ENCODE peak calls at places on chromosomes 3 and 15, in eight cellular contexts. One of them, this sample, is unnamed.

GRCh38 chr3:128447561-128448013 is 19.1 kb downstream of the DNAJB8 start:
- DNase-seq in heart left ventricle: no peak
- DNase-seq in adrenal gland: no peak
- DNase-seq in IMR-90: no peak
- DNase-seq in A549: no peak
- DNase-seq in uterus: no peak
- DNase-seq in AG09319: no peak
- DNase-seq in lower lobe of right lung: no peak
- DNase-seq in this sample: no peak

GRCh38 chr3:185658504-185658912 is 72.4 kb downstream of the SENP2 start:
- DNase-seq in heart left ventricle: no peak
- DNase-seq in adrenal gland: peak; percentile 81
- DNase-seq in IMR-90: peak; percentile 99
- DNase-seq in A549: peak; percentile 43
- DNase-seq in uterus: peak; percentile 82
- DNase-seq in AG09319: peak; percentile 85
- DNase-seq in lower lobe of right lung: no peak
- DNase-seq in this sample: peak; percentile 91

GRCh38 chr3:128011140-128011539 is 41.1 kb upstream of the SEC61A1 start:
- DNase-seq in heart left ventricle: no peak
- DNase-seq in adrenal gland: peak; percentile 21
- DNase-seq in IMR-90: peak; percentile 10
- DNase-seq in A549: peak; percentile 68
- DNase-seq in uterus: no peak
- DNase-seq in AG09319: no peak
- DNase-seq in lower lobe of right lung: peak; percentile 81
- DNase-seq in this sample: no peak

GRCh38 chr3:169286992-169287391 is 376.5 kb downstream of the MECOM start:
- DNase-seq in heart left ventricle: no peak
- DNase-seq in adrenal gland: no peak
- DNase-seq in IMR-90: no peak
- DNase-seq in A549: no peak
- DNase-seq in uterus: no peak
- DNase-seq in AG09319: no peak
- DNase-seq in lower lobe of right lung: no peak
- DNase-seq in this sample: no peak

GRCh38 chr3:105119801-105120340 is 246.8 kb upstream of the ALCAM start:
- DNase-seq in heart left ventricle: no peak
- DNase-seq in adrenal gland: no peak
- DNase-seq in IMR-90: peak; percentile 16
- DNase-seq in A549: no peak
- DNase-seq in uterus: no peak
- DNase-seq in AG09319: no peak
- DNase-seq in lower lobe of right lung: no peak
- DNase-seq in this sample: no peak

GRCh38 chr15:88649286-88649733 is 10.5 kb downstream of the ISG20 start:
- DNase-seq in heart left ventricle: peak; percentile 74
- DNase-seq in adrenal gland: no peak
- DNase-seq in IMR-90: peak; percentile 99
- DNase-seq in A549: peak; percentile 61
- DNase-seq in uterus: peak; percentile 38
- DNase-seq in AG09319: peak; percentile 38
- DNase-seq in lower lobe of right lung: no peak
- DNase-seq in this sample: peak; percentile 71

GRCh38 chr3:54578417-54578816 is 349.4 kb downstream of the LRTM1 start:
- DNase-seq in heart left ventricle: no peak
- DNase-seq in adrenal gland: no peak
- DNase-seq in IMR-90: no peak
- DNase-seq in A549: no peak
- DNase-seq in uterus: no peak
- DNase-seq in AG09319: peak; percentile 83
- DNase-seq in lower lobe of right lung: no peak
- DNase-seq in this sample: no peak

GRCh38 chr15:69604050-69604378 is 151.4 kb downstream of the RPLP1 start:
- DNase-seq in heart left ventricle: no peak
- DNase-seq in adrenal gland: no peak
- DNase-seq in IMR-90: no peak
- DNase-seq in A549: peak; percentile 85
- DNase-seq in uterus: no peak
- DNase-seq in AG09319: no peak
- DNase-seq in lower lobe of right lung: no peak
- DNase-seq in this sample: no peak

GRCh38 chr15:43134157-43134637 is 811 bp downstream of the TMEM62 start:
- DNase-seq in heart left ventricle: no peak
- DNase-seq in adrenal gland: no peak
- DNase-seq in IMR-90: no peak
- DNase-seq in A549: no peak
- DNase-seq in uterus: no peak
- DNase-seq in AG09319: no peak
- DNase-seq in lower lobe of right lung: no peak
- DNase-seq in this sample: no peak

GRCh38 chr15:93709708-93710107 is 521.7 kb upstream of the MCTP2 start:
- DNase-seq in heart left ventricle: no peak
- DNase-seq in adrenal gland: no peak
- DNase-seq in IMR-90: no peak
- DNase-seq in A549: no peak
- DNase-seq in uterus: no peak
- DNase-seq in AG09319: no peak
- DNase-seq in lower lobe of right lung: no peak
- DNase-seq in this sample: no peak

GRCh38 chr15:75167588-75168076 is 34.0 kb upstream of the C15orf39 start:
- DNase-seq in heart left ventricle: no peak
- DNase-seq in adrenal gland: peak; percentile 55
- DNase-seq in IMR-90: peak; percentile 81
- DNase-seq in A549: no peak
- DNase-seq in uterus: no peak
- DNase-seq in AG09319: no peak
- DNase-seq in lower lobe of right lung: no peak
- DNase-seq in this sample: no peak

GRCh38 chr3:105513042-105513441 is 146.3 kb downstream of the ALCAM start:
- DNase-seq in heart left ventricle: no peak
- DNase-seq in adrenal gland: no peak
- DNase-seq in IMR-90: peak; percentile 78
- DNase-seq in A549: no peak
- DNase-seq in uterus: no peak
- DNase-seq in AG09319: peak; percentile 16
- DNase-seq in lower lobe of right lung: no peak
- DNase-seq in this sample: no peak

GRCh38 chr3:11820540-11821041 is 26.1 kb downstream of the TAMM41 start:
- DNase-seq in heart left ventricle: no peak
- DNase-seq in adrenal gland: peak; percentile 44
- DNase-seq in IMR-90: peak; percentile 31
- DNase-seq in A549: peak; percentile 5
- DNase-seq in uterus: no peak
- DNase-seq in AG09319: no peak
- DNase-seq in lower lobe of right lung: no peak
- DNase-seq in this sample: no peak

GRCh38 chr15:62482715-62483429 is 317.8 kb upstream of the C2CD4B start:
- DNase-seq in heart left ventricle: no peak
- DNase-seq in adrenal gland: no peak
- DNase-seq in IMR-90: peak; percentile 65
- DNase-seq in A549: peak; percentile 57
- DNase-seq in uterus: no peak
- DNase-seq in AG09319: no peak
- DNase-seq in lower lobe of right lung: no peak
- DNase-seq in this sample: no peak

GRCh38 chr15:38216763-38217162 is 35.9 kb upstream of the SPRED1 start:
- DNase-seq in heart left ventricle: no peak
- DNase-seq in adrenal gland: no peak
- DNase-seq in IMR-90: peak; percentile 64
- DNase-seq in A549: peak; percentile 80
- DNase-seq in uterus: no peak
- DNase-seq in AG09319: no peak
- DNase-seq in lower lobe of right lung: no peak
- DNase-seq in this sample: no peak

GRCh38 chr3:129892857-129893615 is 475 bp downstream of the TMCC1 start:
- DNase-seq in heart left ventricle: peak; percentile 82
- DNase-seq in adrenal gland: peak; percentile 58
- DNase-seq in IMR-90: no peak
- DNase-seq in A549: no peak
- DNase-seq in uterus: peak; percentile 48
- DNase-seq in AG09319: no peak
- DNase-seq in lower lobe of right lung: peak; percentile 80
- DNase-seq in this sample: peak; percentile 79

GRCh38 chr3:129890891-129891290 is 2.6 kb downstream of the TMCC1 start:
- DNase-seq in heart left ventricle: no peak
- DNase-seq in adrenal gland: no peak
- DNase-seq in IMR-90: no peak
- DNase-seq in A549: no peak
- DNase-seq in uterus: no peak
- DNase-seq in AG09319: no peak
- DNase-seq in lower lobe of right lung: no peak
- DNase-seq in this sample: no peak

GRCh38 chr3:129892486-129892856 is 1.0 kb downstream of the TMCC1 start:
- DNase-seq in heart left ventricle: no peak
- DNase-seq in adrenal gland: no peak
- DNase-seq in IMR-90: no peak
- DNase-seq in A549: no peak
- DNase-seq in uterus: no peak
- DNase-seq in AG09319: no peak
- DNase-seq in lower lobe of right lung: no peak
- DNase-seq in this sample: no peak

GRCh38 chr3:129897026-129897425 is 3.5 kb upstream of the TMCC1 start:
- DNase-seq in heart left ventricle: no peak
- DNase-seq in adrenal gland: no peak
- DNase-seq in IMR-90: no peak
- DNase-seq in A549: no peak
- DNase-seq in uterus: no peak
- DNase-seq in AG09319: no peak
- DNase-seq in lower lobe of right lung: no peak
- DNase-seq in this sample: no peak

DNA sequence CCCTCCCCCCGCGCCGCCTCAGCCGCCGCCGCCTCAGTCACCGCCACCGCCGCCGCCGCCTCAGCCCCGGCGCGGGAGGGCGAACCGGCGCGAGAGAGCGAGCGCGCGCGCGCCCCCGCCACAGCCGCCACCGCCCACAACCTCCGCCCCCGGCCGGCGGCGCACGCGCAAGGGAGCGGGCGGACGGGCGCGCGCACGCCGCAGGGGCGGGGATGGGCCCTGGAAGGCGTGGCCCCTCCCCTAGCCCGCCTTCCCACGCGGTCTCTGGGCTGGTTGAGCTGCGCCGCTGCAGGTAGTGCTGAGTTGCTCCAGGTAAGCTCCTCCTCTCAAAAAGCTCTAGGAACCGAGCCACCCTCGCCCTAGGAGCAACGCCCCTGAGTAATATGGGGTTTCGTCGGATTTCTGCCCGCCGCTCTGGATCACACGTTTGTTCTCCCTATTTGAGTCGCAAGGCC is at the start of gene TMCC1:
- DNase-seq in heart left ventricle: peak; percentile 90
- DNase-seq in adrenal gland: peak; percentile 86
- DNase-seq in IMR-90: peak; percentile 64
- DNase-seq in A549: peak; percentile 86
- DNase-seq in uterus: peak; percentile 71
- DNase-seq in AG09319: peak; percentile 35
- DNase-seq in lower lobe of right lung: peak; percentile 93
- DNase-seq in this sample: peak; percentile 87
- TF ChIP-seq CTCF in heart left ventricle: no peak
- TF ChIP-seq CTCF in adrenal gland: no peak
- TF ChIP-seq CTCF in IMR-90: no peak
- TF ChIP-seq CTCF in A549: no peak
- TF ChIP-seq CTCF in uterus: peak; percentile 6
- TF ChIP-seq CTCF in AG09319: no peak
- TF ChIP-seq CTCF in lower lobe of right lung: no peak
- TF ChIP-seq CTCF in this sample: no peak

DNA sequence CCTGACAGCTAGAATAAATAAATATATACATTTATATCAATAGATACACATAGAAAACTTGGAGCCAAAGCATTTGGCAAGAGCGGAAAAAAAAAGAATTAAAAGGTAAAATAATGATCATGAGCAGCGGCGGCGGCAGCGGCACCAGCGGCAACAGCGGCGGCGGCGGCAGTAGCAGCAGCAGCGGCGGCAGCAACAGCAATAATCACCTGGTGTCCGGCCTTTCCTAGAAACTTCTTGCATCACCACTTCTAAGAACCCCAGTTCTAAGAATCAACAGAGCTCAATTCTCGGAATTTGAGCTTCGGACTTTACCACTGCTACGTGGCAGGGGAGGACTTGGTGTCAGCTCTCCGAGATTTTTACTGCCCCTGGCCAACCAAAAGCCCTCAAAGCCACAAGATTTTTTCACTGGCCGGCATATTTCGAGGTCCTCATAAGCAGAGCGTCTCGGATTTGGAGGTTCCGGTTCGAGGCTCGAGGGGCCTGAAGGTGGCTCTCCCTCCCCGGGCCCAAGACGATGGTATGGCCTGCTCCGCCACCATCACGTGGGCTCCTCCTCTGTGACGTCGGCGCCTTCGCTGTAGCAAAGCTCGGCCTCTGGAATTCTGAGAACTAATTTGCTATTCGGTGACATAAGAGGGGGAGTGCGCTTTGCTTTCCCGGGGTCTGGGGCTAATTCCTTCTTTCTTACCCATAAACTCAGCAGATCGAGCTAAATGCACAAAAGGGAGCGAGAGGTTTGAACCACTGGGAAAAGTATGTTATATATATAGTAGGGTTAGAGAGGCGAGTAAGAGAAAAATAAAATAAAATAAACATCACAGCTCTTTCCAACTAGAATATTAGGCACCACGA is at the start of gene BCL6:
- DNase-seq in heart left ventricle: peak; percentile 94
- DNase-seq in adrenal gland: peak; percentile 94
- DNase-seq in IMR-90: peak; percentile 99
- DNase-seq in A549: peak; percentile 96
- DNase-seq in uterus: peak; percentile 96
- DNase-seq in AG09319: peak; percentile 97
- DNase-seq in lower lobe of right lung: peak; percentile 95
- DNase-seq in this sample: peak; percentile 98
- TF ChIP-seq CTCF in heart left ventricle: no peak
- TF ChIP-seq CTCF in adrenal gland: no peak
- TF ChIP-seq CTCF in IMR-90: no peak
- TF ChIP-seq CTCF in A549: no peak
- TF ChIP-seq CTCF in uterus: peak; percentile 7
- TF ChIP-seq CTCF in AG09319: no peak
- TF ChIP-seq CTCF in lower lobe of right lung: no peak
- TF ChIP-seq CTCF in this sample: peak; percentile 6

DNA sequence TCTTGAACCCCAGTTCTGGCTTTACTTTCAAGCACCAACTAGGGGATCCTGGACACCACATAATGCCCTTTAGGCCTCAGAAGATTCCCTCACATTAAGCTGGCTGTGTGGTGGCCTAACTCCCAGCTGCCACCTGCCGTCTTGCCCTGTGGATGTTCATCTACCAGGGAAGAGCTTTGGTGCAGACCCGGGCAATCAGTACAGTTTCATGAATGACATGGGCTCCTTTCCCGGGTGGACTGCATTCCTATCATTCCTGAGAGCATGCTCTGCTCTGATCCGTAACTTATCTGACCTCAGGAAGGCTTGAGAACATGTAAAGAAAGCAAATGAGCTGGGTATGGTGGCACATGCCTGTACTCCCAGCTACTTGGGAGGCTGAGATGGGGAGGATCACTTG is 50.0 kb upstream of the GSK3B start:
- DNase-seq in heart left ventricle: no peak
- DNase-seq in adrenal gland: no peak
- DNase-seq in IMR-90: peak; percentile 43
- DNase-seq in A549: peak; percentile 33
- DNase-seq in uterus: no peak
- DNase-seq in AG09319: no peak
- DNase-seq in lower lobe of right lung: no peak
- DNase-seq in this sample: no peak
- TF ChIP-seq CTCF in heart left ventricle: peak; percentile 21
- TF ChIP-seq CTCF in adrenal gland: no peak
- TF ChIP-seq CTCF in IMR-90: no peak
- TF ChIP-seq CTCF in A549: no peak
- TF ChIP-seq CTCF in uterus: no peak
- TF ChIP-seq CTCF in AG09319: no peak
- TF ChIP-seq CTCF in lower lobe of right lung: no peak
- TF ChIP-seq CTCF in this sample: no peak

GRCh38 chr3:81005992-81006391 is 755.5 kb downstream of the GBE1 start:
- DNase-seq in heart left ventricle: no peak
- DNase-seq in adrenal gland: no peak
- DNase-seq in IMR-90: no peak
- DNase-seq in A549: no peak
- DNase-seq in uterus: no peak
- DNase-seq in AG09319: no peak
- DNase-seq in lower lobe of right lung: no peak
- DNase-seq in this sample: no peak
- TF ChIP-seq CTCF in heart left ventricle: no peak
- TF ChIP-seq CTCF in adrenal gland: no peak
- TF ChIP-seq CTCF in IMR-90: no peak
- TF ChIP-seq CTCF in A549: no peak
- TF ChIP-seq CTCF in uterus: no peak
- TF ChIP-seq CTCF in AG09319: no peak
- TF ChIP-seq CTCF in lower lobe of right lung: no peak
- TF ChIP-seq CTCF in this sample: no peak